ENCODE peak calls at places on chromosomes 2 and 18, in ten cellular contexts. K is spleen, V is breast epithelium, T is sigmoid colon, L is HCT116, Y is K562, D is HepG2, E is SK-N-SH, X is Panc1, A is GM23338. U is an unnamed sample. For H3K4me1, the result is how much of the 10 kb centered on the place peaks cover.

GRCh38 chr18:36352384-36352783 is 54.9 kb downstream of the FHOD3 start:
- DNase-seq in A (no peak), D (no peak), K (no peak), Y (no peak), V (no peak), X (no peak), E (no peak), L (no peak), T (no peak), U (no peak)

GRCh38 chr2:26243643-26244478 is 571 bp downstream of the HADHA start:
- DNase-seq in Y (no peak), A (peak), E (peak), T (no peak), X (peak), D (no peak), K (no peak), V (no peak), L (no peak), U (peak)

GRCh38 chr2:62406573-62407043 is 99.4 kb downstream of the TMEM17 start:
- DNase-seq in K (no peak), D (peak), Y (no peak), A (no peak), V (no peak), T (no peak), L (no peak), X (no peak), E (no peak), U (no peak)

GRCh38 chr2:8543065-8543411 is 138.8 kb upstream of the ID2 start:
- DNase-seq in Y (no peak), T (no peak), K (peak), D (no peak), V (no peak), A (no peak), X (no peak), E (no peak), L (no peak), U (no peak)

GRCh38 chr18:79606621-79607331 is 72.8 kb upstream of the CTDP1 start:
- DNase-seq in T (peak), D (no peak), A (no peak), X (no peak), L (no peak), E (no peak), Y (no peak), K (peak), V (no peak), U (peak)

GRCh38 chr18:34031810-34032209 is 192.9 kb downstream of the NOL4 start:
- DNase-seq in D (no peak), A (peak), E (no peak), T (no peak), L (no peak), K (no peak), X (no peak), V (no peak), Y (no peak), U (no peak)

GRCh38 chr18:23213200-23213599 is 77.9 kb downstream of the CABLES1 start:
- DNase-seq in Y (no peak), L (no peak), X (no peak), T (no peak), V (no peak), K (no peak), A (no peak), E (no peak), D (no peak), U (no peak)

GRCh38 chr18:77004555-77005380 is 127.8 kb downstream of the MBP start:
- DNase-seq in Y (no peak), V (no peak), A (no peak), K (peak), E (no peak), D (no peak), T (no peak), L (no peak), X (no peak), U (no peak)

GRCh38 chr2:105432749-105433148 is 33.9 kb upstream of the FHL2 start:
- DNase-seq in D (no peak), A (no peak), Y (no peak), T (no peak), E (no peak), K (no peak), X (no peak), V (no peak), L (no peak), U (no peak)

GRCh38 chr2:135997380-135997779 is 12.0 kb upstream of the DARS1 start:
- DNase-seq in E (peak), K (peak), X (no peak), Y (no peak), V (no peak), T (no peak), D (peak), L (no peak), A (peak), U (peak)

GRCh38 chr18:73549236-73549635 is 598.4 kb downstream of the FBXO15 start:
- DNase-seq in X (no peak), V (no peak), L (no peak), E (no peak), T (no peak), K (no peak), Y (no peak), A (no peak), D (no peak), U (no peak)

GRCh38 chr18:63224574-63224973 is 95.0 kb downstream of the BCL2 start:
- DNase-seq in D (no peak), E (no peak), L (no peak), X (no peak), K (no peak), T (no peak), A (no peak), Y (no peak), V (no peak), U (no peak)

GRCh38 chr18:48924621-48925601 is 25.9 kb downstream of the SMAD7 start:
- DNase-seq in D (no peak), V (no peak), E (no peak), X (no peak), L (no peak), A (no peak), K (no peak), Y (peak), T (no peak), U (no peak)
- H3K27ac ChIP-seq in D (peak), V (peak), E (peak), X (peak), L (no peak), A (no peak), K (peak), Y (peak), T (peak), U (peak)

GRCh38 chr2:127175821-127176354 is 44.2 kb downstream of the CYP27C1 start:
- DNase-seq in V (no peak), E (no peak), T (peak), L (no peak), K (peak), D (no peak), Y (no peak), X (no peak), A (no peak), U (peak)
- TF ChIP-seq POLR2AphosphoS5 in V (no peak), E (no peak), T (peak), L (no peak), K (no peak), D (no peak), Y (no peak), X (no peak), A (no peak), U (peak)

DNA sequence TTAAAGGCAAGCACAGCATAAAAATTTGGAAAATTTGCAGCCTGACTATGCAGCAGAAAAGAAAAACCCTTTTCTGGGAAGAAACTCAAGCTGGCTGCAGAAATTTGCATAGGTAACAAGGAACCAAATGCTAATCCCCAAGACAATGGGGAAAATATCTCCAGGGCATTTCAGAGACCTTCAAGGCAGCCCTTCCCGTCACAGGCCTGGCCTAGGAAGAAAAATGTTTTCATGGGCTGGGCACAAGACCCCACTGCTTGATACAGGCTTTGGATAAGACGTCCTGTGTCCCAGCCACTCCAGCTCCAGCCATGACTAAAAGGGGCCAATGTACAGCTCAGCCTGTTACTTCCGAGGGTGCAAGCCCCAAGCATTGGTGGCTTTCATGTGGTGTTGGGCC is 717.6 kb downstream of the TDRD15 start:
- DNase-seq in E (no peak), V (no peak), A (peak), K (no peak), L (no peak), Y (no peak), X (no peak), T (no peak), D (no peak), U (no peak)
- H3K4me1 ChIP-seq in E (under half), V (under half), A (under half), K (under half), L (under half), Y (under half), X (under half), T (under half), D (under half), U (under half)

GRCh38 chr2:28394997-28395333 is 2.3 kb downstream of the FOSL2 start:
- DNase-seq in K (no peak), L (no peak), V (no peak), Y (no peak), T (no peak), X (no peak), E (no peak), A (no peak), D (no peak), U (no peak)

GRCh38 chr2:28391564-28392296 is 928 bp upstream of the FOSL2 start:
- DNase-seq in T (peak), Y (peak), A (peak), V (peak), K (peak), X (peak), D (peak), E (peak), L (peak), U (peak)

GRCh38 chr2:28394331-28394877 is 1.7 kb downstream of the FOSL2 start:
- DNase-seq in A (no peak), L (no peak), X (no peak), V (peak), D (no peak), E (no peak), Y (no peak), T (peak), K (peak), U (peak)

GRCh38 chr2:28392297-28393114 is at the start of gene FOSL2:
- DNase-seq in L (peak), X (peak), E (peak), T (peak), V (peak), A (peak), D (peak), Y (peak), K (peak), U (peak)

DNA sequence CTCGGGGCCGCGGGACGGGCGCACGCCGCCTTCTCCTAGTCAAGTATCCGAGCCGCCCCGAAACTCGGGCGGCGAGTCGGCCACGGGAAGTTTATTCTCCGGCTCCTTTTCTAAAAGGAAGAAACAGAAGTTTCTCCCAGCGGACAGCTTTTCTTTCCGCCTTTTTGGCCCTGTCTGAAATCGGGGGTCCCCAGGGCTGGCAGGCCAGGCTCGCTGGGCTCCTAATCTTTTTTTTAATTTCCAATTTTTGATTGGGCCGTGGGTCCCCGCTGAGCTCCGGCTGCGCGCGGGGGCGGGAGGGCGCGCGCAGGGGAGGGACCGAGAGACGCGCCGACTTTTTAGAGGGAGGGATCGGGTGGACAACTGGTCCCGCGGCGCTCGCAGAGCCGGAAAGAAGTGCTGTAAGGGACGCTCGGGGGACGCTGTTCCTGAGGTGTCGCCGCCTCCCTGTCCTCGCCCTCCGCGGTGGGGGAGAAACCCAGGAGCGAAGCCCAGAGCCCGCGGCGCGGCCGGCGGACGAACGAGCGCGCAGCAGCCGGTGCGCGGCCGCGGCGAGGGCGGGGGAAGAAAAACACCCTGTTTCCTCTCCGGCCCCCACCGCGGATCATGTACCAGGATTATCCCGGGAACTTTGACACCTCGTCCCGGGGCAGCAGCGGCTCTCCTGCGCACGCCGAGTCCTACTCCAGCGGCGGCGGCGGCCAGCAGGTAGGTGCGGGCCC is 618 bp downstream of the FOSL2 start:
- DNase-seq in D (no peak), T (peak), Y (peak), A (peak), K (peak), L (no peak), E (peak), V (peak), X (no peak), U (peak)
- H3K27ac ChIP-seq in D (peak), T (peak), Y (peak), A (no peak), K (peak), L (peak), E (peak), V (peak), X (peak), U (peak)

GRCh38 chr2:205989291-205990071 is 96.5 kb downstream of the INO80D start:
- DNase-seq in E (no peak), A (no peak), K (no peak), X (no peak), L (no peak), T (no peak), Y (no peak), D (peak), V (no peak), U (no peak)
- TF ChIP-seq POLR2AphosphoS5 in E (no peak), A (no peak), K (no peak), X (no peak), L (no peak), T (no peak), Y (no peak), D (no peak), V (no peak), U (no peak)

GRCh38 chr2:46980786-46981583 is 65.4 kb upstream of the MCFD2 start:
- DNase-seq in D (no peak), X (no peak), E (no peak), K (no peak), V (no peak), T (no peak), A (no peak), Y (peak), L (no peak), U (no peak)

GRCh38 chr2:46982356-46983064 is 66.9 kb upstream of the MCFD2 start:
- DNase-seq in E (no peak), V (no peak), L (no peak), K (no peak), X (no peak), A (no peak), T (no peak), D (no peak), Y (no peak), U (no peak)

GRCh38 chr2:46983065-46983801 is 67.6 kb upstream of the MCFD2 start:
- DNase-seq in Y (peak), E (peak), K (peak), L (no peak), D (no peak), X (no peak), V (no peak), T (no peak), A (no peak), U (peak)

GRCh38 chr2:46979611-46980010 is 64.0 kb upstream of the MCFD2 start:
- DNase-seq in L (no peak), D (no peak), V (no peak), A (no peak), E (no peak), Y (no peak), K (peak), X (no peak), T (no peak), U (peak)

DNA sequence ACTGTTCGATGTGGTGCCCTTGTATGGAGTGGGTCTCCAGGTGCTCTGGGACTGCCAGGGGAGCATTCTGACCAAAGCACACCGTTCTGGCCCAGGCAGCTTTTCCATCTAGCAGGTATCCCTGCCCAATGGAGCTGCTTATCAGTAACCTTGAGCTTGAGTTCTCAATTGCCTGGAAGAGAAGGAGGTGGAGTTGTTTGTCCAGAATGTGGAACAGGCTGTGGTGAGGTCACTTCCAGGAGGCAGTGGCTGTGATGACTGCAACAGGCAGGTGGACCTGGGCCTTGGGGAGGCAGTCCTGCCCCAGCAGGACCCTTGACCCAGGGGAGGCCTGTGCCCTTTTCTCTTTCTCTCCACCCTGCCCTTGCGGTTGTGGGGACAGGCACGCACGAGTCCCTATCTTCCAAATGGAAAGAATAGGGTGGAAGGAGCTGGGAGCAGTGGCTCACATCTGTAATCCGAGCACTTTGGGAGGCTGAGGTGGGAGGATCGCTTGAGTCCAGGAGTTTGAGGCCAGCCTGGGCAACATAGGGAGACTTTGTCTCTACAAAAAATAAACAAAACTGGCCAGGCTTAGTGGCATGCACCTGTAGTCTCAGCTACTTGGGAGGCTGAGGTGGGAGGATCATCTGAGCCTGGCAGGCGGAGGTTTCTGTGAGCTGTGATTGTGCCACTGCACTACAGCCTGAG is 66.2 kb upstream of the MCFD2 start:
- DNase-seq in L (no peak), K (no peak), T (no peak), Y (no peak), A (no peak), X (no peak), E (no peak), D (peak), V (no peak), U (peak)
- H3K4me1 ChIP-seq in L (under half), K (half or more), T (under half), Y (half or more), A (under half), X (under half), E (under half), D (under half), V (under half), U (half or more)

U was measured in transverse colon.